ENCODE peak calls at places on chromosome 13, in seven cellular contexts. E is heart right ventricle, K is H9, T is NB4, O is body of pancreas, S is B cell, V is stomach. D is an unnamed sample.

GRCh38 chr13:34933349-34933748 is 8.7 kb upstream of the NBEA start:
- DNase-seq in K (no peak), S (no peak), E (no peak), O (no peak), V (no peak), T (no peak), D (no peak)

GRCh38 chr13:33838567-33839131 is 20.7 kb downstream of the RFC3 start:
- DNase-seq in T (no peak), S (no peak), K (no peak), E (no peak), O (no peak), V (no peak), D (no peak)

GRCh38 chr13:26785845-26786630 is 25.5 kb upstream of the GPR12 start:
- DNase-seq in K (peak; percentile 80), O (peak; percentile 21), T (peak; percentile 88), V (peak; percentile 28), S (peak; percentile 81), E (peak; percentile 31), D (no peak)

GRCh38 chr13:25990801-25991200 is 61.0 kb downstream of the SHISA2 start:
- DNase-seq in V (no peak), S (no peak), T (no peak), K (no peak), O (no peak), E (no peak), D (no peak)

GRCh38 chr13:73956101-73956500 is 178.1 kb downstream of the KLF12 start:
- DNase-seq in O (no peak), K (no peak), E (no peak), T (no peak), V (no peak), S (no peak), D (no peak)

GRCh38 chr13:45393941-45394570 is 24.1 kb downstream of the SLC25A30 start:
- DNase-seq in K (peak; percentile 72), S (peak; percentile 45), T (peak; percentile 67), O (peak; percentile 71), V (peak; percentile 48), E (no peak), D (peak; percentile 56)

GRCh38 chr13:51607165-51607564 is 22.9 kb downstream of the WDFY2 start:
- DNase-seq in S (no peak), E (no peak), K (no peak), T (no peak), V (no peak), O (no peak), D (no peak)

GRCh38 chr13:104253063-104253680 is 1187.0 kb upstream of the SLC10A2 start:
- DNase-seq in O (no peak), E (no peak), V (no peak), T (no peak), K (no peak), S (no peak), D (no peak)

GRCh38 chr13:113746671-113747070 is 12.4 kb upstream of the TMEM255B start:
- DNase-seq in O (no peak), E (no peak), T (no peak), V (no peak), S (no peak), K (no peak), D (no peak)

GRCh38 chr13:36815069-36815468 is 4.0 kb upstream of the RFXAP start:
- DNase-seq in E (no peak), T (peak; percentile 32), S (peak; percentile 20), O (no peak), K (no peak), V (no peak), D (no peak)

GRCh38 chr13:22040810-22041364 is 370.0 kb downstream of the FGF9 start:
- DNase-seq in K (peak; percentile 94), S (peak; percentile 12), E (no peak), T (no peak), V (no peak), O (peak; percentile 45), D (no peak)

GRCh38 chr13:28719656-28720055 is 886 bp upstream of the SLC46A3 start:
- DNase-seq in V (no peak), O (no peak), K (no peak), E (no peak), S (no peak), T (no peak), D (no peak)

GRCh38 chr13:22012676-22013075 is 341.8 kb downstream of the FGF9 start:
- DNase-seq in E (no peak), T (no peak), K (no peak), S (no peak), O (no peak), V (no peak), D (no peak)

GRCh38 chr13:82758056-82758455 is 1124.2 kb downstream of the SLITRK1 start:
- DNase-seq in S (no peak), V (no peak), T (peak; percentile 40), E (no peak), K (peak; percentile 81), O (no peak), D (no peak)

GRCh38 chr13:89930861-89931260 is 1416.6 kb upstream of the MIR17HG start:
- DNase-seq in K (no peak), S (no peak), V (no peak), E (no peak), O (no peak), T (no peak), D (no peak)

GRCh38 chr13:22765566-22765965 is 415.2 kb upstream of the SGCG start:
- DNase-seq in O (no peak), S (no peak), E (no peak), V (no peak), T (no peak), K (no peak), D (no peak)

GRCh38 chr13:36431204-36432105 is 840 bp upstream of the CCNA1 start:
- DNase-seq in T (peak; percentile 59), S (peak; percentile 34), V (no peak), K (no peak), E (peak; percentile 17), O (no peak), D (peak; percentile 34)

GRCh38 chr13:109835321-109835720 is 48.9 kb upstream of the IRS2 start:
- DNase-seq in E (no peak), K (no peak), O (no peak), S (no peak), V (no peak), T (peak; percentile 12), D (no peak)

GRCh38 chr13:108496364-108497215 is 132.8 kb upstream of the MYO16 start:
- DNase-seq in V (no peak), K (peak; percentile 41), E (no peak), O (no peak), S (no peak), T (peak; percentile 9), D (peak; percentile 32)

GRCh38 chr13:92573467-92574057 is 653.0 kb upstream of the GPC6 start:
- DNase-seq in E (no peak), T (peak; percentile 49), K (peak; percentile 50), O (peak; percentile 7), V (no peak), S (no peak), D (peak; percentile 31)
- TF ChIP-seq CTCF in E (peak; percentile 7), T (peak; percentile 19), K (peak; percentile 76), O (peak; percentile 18), V (no peak), S (no peak), D (peak; percentile 67)

GRCh38 chr13:111460548-111461444 is 140.4 kb downstream of the TEX29 start:
- DNase-seq in V (no peak), T (peak; percentile 43), S (no peak), O (peak; percentile 59), E (no peak), K (peak; percentile 71), D (peak; percentile 64)
- TF ChIP-seq CTCF in V (no peak), T (peak; percentile 29), S (no peak), O (peak; percentile 20), E (peak; percentile 57), K (peak; percentile 63), D (peak; percentile 33)

GRCh38 chr13:49791214-49791752 is 1.2 kb downstream of the KPNA3 start:
- DNase-seq in E (no peak), K (no peak), V (no peak), O (peak; percentile 55), T (peak; percentile 77), S (peak; percentile 23), D (no peak)
- TF ChIP-seq CTCF in E (peak; percentile 30), K (no peak), V (no peak), O (no peak), T (no peak), S (no peak), D (no peak)

GRCh38 chr13:91384891-91385290 is 13.5 kb upstream of the GPC5 start:
- DNase-seq in T (no peak), O (no peak), E (no peak), K (no peak), V (no peak), S (no peak), D (no peak)

GRCh38 chr13:91383836-91384235 is 14.6 kb upstream of the GPC5 start:
- DNase-seq in V (no peak), S (no peak), K (no peak), E (no peak), O (no peak), T (no peak), D (no peak)

GRCh38 chr13:91381371-91381770 is 17.1 kb upstream of the GPC5 start:
- DNase-seq in T (peak; percentile 49), E (no peak), K (no peak), S (no peak), O (no peak), V (no peak), D (no peak)
- TF ChIP-seq CTCF in T (peak; percentile 37), E (peak; percentile 51), K (peak; percentile 56), S (no peak), O (no peak), V (no peak), D (no peak)

DNA sequence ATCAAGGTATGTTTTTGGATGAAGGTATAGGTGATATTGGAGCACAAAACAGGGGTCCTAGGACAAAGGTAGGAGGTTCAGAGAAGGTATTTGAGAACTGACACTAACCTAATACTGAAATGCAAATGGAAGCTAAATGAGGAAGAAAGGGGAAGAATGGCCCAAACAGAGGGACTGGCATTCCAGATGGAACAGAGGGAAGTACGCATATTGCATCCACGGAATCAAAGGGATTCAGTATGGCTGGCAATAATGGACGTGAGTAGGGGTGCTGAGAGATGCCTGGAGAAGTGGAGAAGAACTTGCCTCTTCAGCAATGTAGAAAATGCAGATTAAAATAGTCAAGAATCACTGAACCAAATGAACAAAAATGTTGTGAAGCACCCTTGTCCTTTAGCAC is 283.5 kb upstream of the DACH1 start:
- DNase-seq in T (no peak), K (no peak), S (no peak), E (no peak), O (no peak), V (no peak), D (no peak)
- TF ChIP-seq CTCF in T (no peak), K (no peak), S (no peak), E (no peak), O (no peak), V (no peak), D (no peak)